ENCODE peak calls at places on chromosomes 1 and 21, in seven cellular contexts. One of them, this sample, is unnamed.

GRCh38 chr1:116008651-116009380 is 32.5 kb downstream of the SLC22A15 start:
- DNase-seq in BJ: no peak
- DNase-seq in glutamatergic neuron: no peak
- DNase-seq in D721Med: no peak
- DNase-seq in prostate gland: no peak
- DNase-seq in AG09319: no peak
- DNase-seq in activated B cell treated with CpG ODN at 0.5 μM for 24 hours: no peak
- DNase-seq in this sample: no peak

GRCh38 chr1:31703431-31704260 is at the start of gene COL16A1:
- DNase-seq in activated B cell treated with CpG ODN at 0.5 μM for 24 hours: no peak
- DNase-seq in BJ: no peak
- DNase-seq in glutamatergic neuron: no peak
- DNase-seq in prostate gland: peak; percentile 53
- DNase-seq in D721Med: no peak
- DNase-seq in AG09319: no peak
- DNase-seq in this sample: no peak

GRCh38 chr1:47708658-47709301 is 270.9 kb downstream of the FOXD2 start:
- DNase-seq in AG09319: no peak
- DNase-seq in glutamatergic neuron: peak; percentile 55
- DNase-seq in activated B cell treated with CpG ODN at 0.5 μM for 24 hours: no peak
- DNase-seq in D721Med: no peak
- DNase-seq in prostate gland: no peak
- DNase-seq in BJ: no peak
- DNase-seq in this sample: peak; percentile 49

GRCh38 chr1:187433598-187433997 is 604.8 kb downstream of the PLA2G4A start:
- DNase-seq in glutamatergic neuron: no peak
- DNase-seq in activated B cell treated with CpG ODN at 0.5 μM for 24 hours: no peak
- DNase-seq in prostate gland: no peak
- DNase-seq in AG09319: no peak
- DNase-seq in D721Med: no peak
- DNase-seq in BJ: no peak
- DNase-seq in this sample: no peak

GRCh38 chr1:183243190-183244065 is 57.4 kb downstream of the LAMC2 start:
- DNase-seq in AG09319: no peak
- DNase-seq in BJ: no peak
- DNase-seq in glutamatergic neuron: no peak
- DNase-seq in prostate gland: no peak
- DNase-seq in D721Med: no peak
- DNase-seq in activated B cell treated with CpG ODN at 0.5 μM for 24 hours: no peak
- DNase-seq in this sample: no peak

GRCh38 chr1:54516249-54516920 is 31.6 kb upstream of the ACOT11 start:
- DNase-seq in prostate gland: no peak
- DNase-seq in glutamatergic neuron: no peak
- DNase-seq in activated B cell treated with CpG ODN at 0.5 μM for 24 hours: no peak
- DNase-seq in D721Med: no peak
- DNase-seq in BJ: no peak
- DNase-seq in AG09319: no peak
- DNase-seq in this sample: no peak

GRCh38 chr1:2049517-2050481 is at the start of gene PRKCZ:
- DNase-seq in BJ: no peak
- DNase-seq in AG09319: no peak
- DNase-seq in prostate gland: peak; percentile 94
- DNase-seq in D721Med: peak; percentile 51
- DNase-seq in activated B cell treated with CpG ODN at 0.5 μM for 24 hours: peak; percentile 95
- DNase-seq in glutamatergic neuron: peak; percentile 63
- DNase-seq in this sample: peak; percentile 98

GRCh38 chr1:179146476-179146875 is 64.6 kb downstream of the TOR3A start:
- DNase-seq in D721Med: no peak
- DNase-seq in activated B cell treated with CpG ODN at 0.5 μM for 24 hours: no peak
- DNase-seq in AG09319: no peak
- DNase-seq in BJ: no peak
- DNase-seq in glutamatergic neuron: no peak
- DNase-seq in prostate gland: no peak
- DNase-seq in this sample: no peak

GRCh38 chr1:201369209-201369608 is 8.3 kb downstream of the TNNT2 start:
- DNase-seq in glutamatergic neuron: no peak
- DNase-seq in D721Med: no peak
- DNase-seq in AG09319: no peak
- DNase-seq in prostate gland: no peak
- DNase-seq in activated B cell treated with CpG ODN at 0.5 μM for 24 hours: no peak
- DNase-seq in BJ: no peak
- DNase-seq in this sample: no peak

GRCh38 chr1:245583575-245584330 is 429.0 kb downstream of the KIF26B start:
- DNase-seq in activated B cell treated with CpG ODN at 0.5 μM for 24 hours: no peak
- DNase-seq in AG09319: no peak
- DNase-seq in prostate gland: no peak
- DNase-seq in BJ: no peak
- DNase-seq in D721Med: no peak
- DNase-seq in glutamatergic neuron: no peak
- DNase-seq in this sample: no peak

GRCh38 chr1:213676741-213677140 is 311.0 kb upstream of the PROX1 start:
- DNase-seq in AG09319: no peak
- DNase-seq in BJ: no peak
- DNase-seq in D721Med: no peak
- DNase-seq in glutamatergic neuron: no peak
- DNase-seq in prostate gland: no peak
- DNase-seq in activated B cell treated with CpG ODN at 0.5 μM for 24 hours: no peak
- DNase-seq in this sample: no peak

GRCh38 chr1:151986501-151987190 is 7.0 kb downstream of the S100A10 start:
- DNase-seq in BJ: no peak
- DNase-seq in prostate gland: no peak
- DNase-seq in glutamatergic neuron: no peak
- DNase-seq in activated B cell treated with CpG ODN at 0.5 μM for 24 hours: no peak
- DNase-seq in D721Med: no peak
- DNase-seq in AG09319: no peak
- DNase-seq in this sample: no peak

GRCh38 chr1:119811428-119811827 is at the start of gene REG4:
- DNase-seq in activated B cell treated with CpG ODN at 0.5 μM for 24 hours: no peak
- DNase-seq in AG09319: no peak
- DNase-seq in glutamatergic neuron: no peak
- DNase-seq in prostate gland: no peak
- DNase-seq in BJ: no peak
- DNase-seq in D721Med: no peak
- DNase-seq in this sample: no peak

GRCh38 chr1:164560076-164560475 is 1.1 kb downstream of the PBX1 start:
- DNase-seq in AG09319: no peak
- DNase-seq in glutamatergic neuron: no peak
- DNase-seq in activated B cell treated with CpG ODN at 0.5 μM for 24 hours: no peak
- DNase-seq in prostate gland: no peak
- DNase-seq in D721Med: no peak
- DNase-seq in BJ: no peak
- DNase-seq in this sample: no peak

GRCh38 chr1:232524056-232524455 is 105.9 kb downstream of the SIPA1L2 start:
- DNase-seq in activated B cell treated with CpG ODN at 0.5 μM for 24 hours: no peak
- DNase-seq in D721Med: no peak
- DNase-seq in glutamatergic neuron: no peak
- DNase-seq in BJ: no peak
- DNase-seq in AG09319: no peak
- DNase-seq in prostate gland: no peak
- DNase-seq in this sample: no peak

GRCh38 chr21:36994501-36995189 is 11.9 kb upstream of the RIPPLY3 start:
- DNase-seq in activated B cell treated with CpG ODN at 0.5 μM for 24 hours: no peak
- DNase-seq in D721Med: no peak
- DNase-seq in prostate gland: no peak
- DNase-seq in BJ: no peak
- DNase-seq in glutamatergic neuron: no peak
- DNase-seq in AG09319: no peak
- DNase-seq in this sample: no peak

GRCh38 chr1:234260578-234260977 is 112.7 kb upstream of the COA6 start:
- DNase-seq in D721Med: no peak
- DNase-seq in prostate gland: no peak
- DNase-seq in activated B cell treated with CpG ODN at 0.5 μM for 24 hours: no peak
- DNase-seq in BJ: no peak
- DNase-seq in AG09319: no peak
- DNase-seq in glutamatergic neuron: no peak
- DNase-seq in this sample: no peak

GRCh38 chr1:165068716-165069115 is 287.8 kb downstream of the LMX1A start:
- DNase-seq in glutamatergic neuron: no peak
- DNase-seq in activated B cell treated with CpG ODN at 0.5 μM for 24 hours: no peak
- DNase-seq in AG09319: no peak
- DNase-seq in BJ: no peak
- DNase-seq in D721Med: no peak
- DNase-seq in prostate gland: no peak
- DNase-seq in this sample: no peak

GRCh38 chr1:98493469-98493868 is 168.1 kb upstream of the SNX7 start:
- DNase-seq in AG09319: no peak
- DNase-seq in activated B cell treated with CpG ODN at 0.5 μM for 24 hours: no peak
- DNase-seq in D721Med: no peak
- DNase-seq in prostate gland: no peak
- DNase-seq in BJ: no peak
- DNase-seq in glutamatergic neuron: no peak
- DNase-seq in this sample: no peak

GRCh38 chr1:226051356-226051755 is 11.2 kb upstream of the H3-3A start:
- DNase-seq in prostate gland: no peak
- DNase-seq in activated B cell treated with CpG ODN at 0.5 μM for 24 hours: no peak
- DNase-seq in glutamatergic neuron: no peak
- DNase-seq in D721Med: no peak
- DNase-seq in AG09319: no peak
- DNase-seq in BJ: no peak
- DNase-seq in this sample: no peak

GRCh38 chr21:33871171-33871570 is 44.4 kb downstream of the ATP5PO start:
- DNase-seq in AG09319: no peak
- DNase-seq in D721Med: no peak
- DNase-seq in glutamatergic neuron: no peak
- DNase-seq in activated B cell treated with CpG ODN at 0.5 μM for 24 hours: no peak
- DNase-seq in BJ: no peak
- DNase-seq in prostate gland: no peak
- DNase-seq in this sample: no peak

GRCh38 chr1:10957151-10957550 is 55.3 kb upstream of the TARDBP start:
- DNase-seq in D721Med: no peak
- DNase-seq in glutamatergic neuron: no peak
- DNase-seq in AG09319: no peak
- DNase-seq in activated B cell treated with CpG ODN at 0.5 μM for 24 hours: no peak
- DNase-seq in prostate gland: no peak
- DNase-seq in BJ: no peak
- DNase-seq in this sample: no peak

DNA sequence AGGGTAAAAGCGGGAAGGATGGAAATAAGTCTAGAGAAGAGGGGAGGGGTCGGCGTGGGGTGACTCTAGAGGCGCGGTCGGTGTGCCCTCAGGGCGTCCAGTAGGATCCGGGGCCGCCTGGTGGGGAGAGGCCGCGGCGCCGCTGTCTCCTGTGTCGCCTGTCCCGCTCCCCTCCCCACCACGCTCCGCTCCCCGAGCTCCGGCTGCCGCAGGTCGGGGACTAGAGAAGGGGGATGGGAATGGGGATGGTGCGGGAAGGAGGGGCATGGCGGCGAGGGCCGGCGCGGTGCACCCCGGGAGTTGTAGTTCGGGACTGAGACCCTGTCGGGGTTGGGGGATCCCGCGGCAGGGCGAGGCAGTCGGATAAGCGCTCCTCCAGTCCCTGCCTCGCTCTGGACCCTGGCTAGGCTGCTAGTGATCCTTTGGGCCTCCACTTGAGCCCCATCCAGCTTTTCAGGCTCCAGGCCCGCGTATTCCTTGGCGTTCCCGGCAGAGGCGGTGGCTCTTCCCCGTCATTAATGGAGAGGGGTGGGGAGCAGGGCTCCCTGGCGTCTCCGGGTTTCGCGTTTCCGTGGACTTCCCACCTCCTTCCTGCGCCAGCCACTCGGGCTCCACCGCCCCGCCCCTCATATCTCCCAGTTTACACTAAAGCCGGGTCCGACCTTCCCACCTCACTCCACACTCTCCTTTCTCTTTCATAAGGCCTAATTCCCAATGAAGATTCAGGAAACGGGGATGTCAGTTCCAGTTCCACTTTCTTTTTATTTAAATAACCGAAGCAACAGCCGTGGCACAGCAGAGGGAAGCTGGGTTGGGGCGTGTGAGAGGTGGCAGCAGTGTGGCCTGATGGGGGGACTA is at the start of gene ENTREP3:
- DNase-seq in AG09319: peak; percentile 57
- DNase-seq in glutamatergic neuron: peak; percentile 93
- DNase-seq in D721Med: peak; percentile 99
- DNase-seq in activated B cell treated with CpG ODN at 0.5 μM for 24 hours: peak; percentile 69
- DNase-seq in prostate gland: peak; percentile 89
- DNase-seq in BJ: no peak
- DNase-seq in this sample: peak; percentile 84
- TF ChIP-seq CTCF in AG09319: no peak
- TF ChIP-seq CTCF in glutamatergic neuron: no peak
- TF ChIP-seq CTCF in D721Med: no peak
- TF ChIP-seq CTCF in activated B cell treated with CpG ODN at 0.5 μM for 24 hours: no peak
- TF ChIP-seq CTCF in prostate gland: no peak
- TF ChIP-seq CTCF in BJ: no peak
- TF ChIP-seq CTCF in this sample: peak; percentile 43

GRCh38 chr1:156053770-156054499 is at the start of gene UBQLN4:
- DNase-seq in BJ: no peak
- DNase-seq in activated B cell treated with CpG ODN at 0.5 μM for 24 hours: peak; percentile 86
- DNase-seq in AG09319: peak; percentile 70
- DNase-seq in D721Med: peak; percentile 88
- DNase-seq in prostate gland: peak; percentile 84
- DNase-seq in glutamatergic neuron: peak; percentile 90
- DNase-seq in this sample: peak; percentile 88

GRCh38 chr1:156055343-156055645 is 712 bp downstream of the LAMTOR2 start:
- DNase-seq in AG09319: no peak
- DNase-seq in glutamatergic neuron: no peak
- DNase-seq in activated B cell treated with CpG ODN at 0.5 μM for 24 hours: no peak
- DNase-seq in D721Med: no peak
- DNase-seq in BJ: no peak
- DNase-seq in prostate gland: no peak
- DNase-seq in this sample: no peak

GRCh38 chr1:156052862-156053769 is 482 bp downstream of the UBQLN4 start:
- DNase-seq in activated B cell treated with CpG ODN at 0.5 μM for 24 hours: peak; percentile 69
- DNase-seq in AG09319: no peak
- DNase-seq in glutamatergic neuron: peak; percentile 88
- DNase-seq in BJ: no peak
- DNase-seq in D721Med: no peak
- DNase-seq in prostate gland: no peak
- DNase-seq in this sample: peak; percentile 79

GRCh38 chr1:156055649-156056048 is 1.1 kb downstream of the LAMTOR2 start:
- DNase-seq in prostate gland: no peak
- DNase-seq in BJ: no peak
- DNase-seq in glutamatergic neuron: no peak
- DNase-seq in AG09319: no peak
- DNase-seq in D721Med: no peak
- DNase-seq in activated B cell treated with CpG ODN at 0.5 μM for 24 hours: no peak
- DNase-seq in this sample: no peak

GRCh38 chr1:156054500-156055342 is at the start of gene LAMTOR2:
- DNase-seq in BJ: peak; percentile 77
- DNase-seq in prostate gland: peak; percentile 98
- DNase-seq in activated B cell treated with CpG ODN at 0.5 μM for 24 hours: peak; percentile 94
- DNase-seq in D721Med: peak; percentile 99
- DNase-seq in glutamatergic neuron: peak; percentile 98
- DNase-seq in AG09319: peak; percentile 83
- DNase-seq in this sample: peak; percentile 95
- TF ChIP-seq CTCF in BJ: no peak
- TF ChIP-seq CTCF in prostate gland: no peak
- TF ChIP-seq CTCF in activated B cell treated with CpG ODN at 0.5 μM for 24 hours: no peak
- TF ChIP-seq CTCF in D721Med: no peak
- TF ChIP-seq CTCF in glutamatergic neuron: no peak
- TF ChIP-seq CTCF in AG09319: no peak
- TF ChIP-seq CTCF in this sample: no peak

GRCh38 chr1:85612704-85613361 is 32.3 kb downstream of the CCN1 start:
- DNase-seq in prostate gland: no peak
- DNase-seq in BJ: peak; percentile 72
- DNase-seq in glutamatergic neuron: no peak
- DNase-seq in AG09319: peak; percentile 62
- DNase-seq in D721Med: no peak
- DNase-seq in activated B cell treated with CpG ODN at 0.5 μM for 24 hours: no peak
- DNase-seq in this sample: no peak
- TF ChIP-seq CTCF in prostate gland: no peak
- TF ChIP-seq CTCF in BJ: peak; percentile 77
- TF ChIP-seq CTCF in glutamatergic neuron: no peak
- TF ChIP-seq CTCF in AG09319: peak; percentile 67
- TF ChIP-seq CTCF in D721Med: no peak
- TF ChIP-seq CTCF in activated B cell treated with CpG ODN at 0.5 μM for 24 hours: no peak
- TF ChIP-seq CTCF in this sample: peak; percentile 39

GRCh38 chr1:24294757-24295371 is 24.3 kb upstream of the GRHL3 start:
- DNase-seq in AG09319: peak; percentile 58
- DNase-seq in BJ: peak; percentile 61
- DNase-seq in activated B cell treated with CpG ODN at 0.5 μM for 24 hours: no peak
- DNase-seq in D721Med: no peak
- DNase-seq in prostate gland: peak; percentile 76
- DNase-seq in glutamatergic neuron: no peak
- DNase-seq in this sample: no peak
- TF ChIP-seq CTCF in AG09319: peak; percentile 15
- TF ChIP-seq CTCF in BJ: peak; percentile 18
- TF ChIP-seq CTCF in activated B cell treated with CpG ODN at 0.5 μM for 24 hours: no peak
- TF ChIP-seq CTCF in D721Med: no peak
- TF ChIP-seq CTCF in prostate gland: peak; percentile 23
- TF ChIP-seq CTCF in glutamatergic neuron: no peak
- TF ChIP-seq CTCF in this sample: no peak

This sample was measured in progenitor cell of endocrine pancreas.